ENCODE peak calls at places on chromosome 6, in nine cellular contexts. D is transverse colon, R is IMR-90, S is A549, A is adrenal gland, M is NB4, Y is endothelial cell of umbilical vein, N is right lobe of liver, Q is uterus. E is an unnamed sample.

GRCh38 chr6:25089442-25089841 is 153.7 kb upstream of the RIPOR2 start:
- DNase-seq in D (no peak), R (peak; percentile 11), S (no peak), A (no peak), M (peak; percentile 31), Y (peak; percentile 76), N (no peak), Q (no peak), E (no peak)

GRCh38 chr6:18441253-18441979 is 54.3 kb downstream of the RNF144B start:
- DNase-seq in D (no peak), R (no peak), S (no peak), A (no peak), M (no peak), Y (no peak), N (no peak), Q (no peak), E (no peak)

GRCh38 chr6:13423292-13423691 is 64.1 kb downstream of the GFOD1 start:
- DNase-seq in D (no peak), R (no peak), S (no peak), A (no peak), M (no peak), Y (no peak), N (no peak), Q (no peak), E (no peak)

GRCh38 chr6:7332090-7332745 is 19.2 kb upstream of the SSR1 start:
- DNase-seq in D (no peak), R (no peak), S (no peak), A (no peak), M (peak; percentile 36), Y (no peak), N (no peak), Q (no peak), E (no peak)

GRCh38 chr6:18684343-18684742 is 297.2 kb downstream of the RNF144B start:
- DNase-seq in D (no peak), R (no peak), S (no peak), A (no peak), M (no peak), Y (no peak), N (no peak), Q (no peak), E (no peak)

GRCh38 chr6:15841937-15842698 is 179.3 kb upstream of the DTNBP1 start:
- DNase-seq in D (no peak), R (no peak), S (no peak), A (no peak), M (no peak), Y (no peak), N (no peak), Q (peak; percentile 26), E (no peak)

GRCh38 chr6:43683708-43684455 is 3.7 kb downstream of the MRPS18A start:
- DNase-seq in D (no peak), R (no peak), S (no peak), A (no peak), M (peak; percentile 58), Y (no peak), N (no peak), Q (no peak), E (no peak)

GRCh38 chr6:138182939-138183791 is 21.4 kb downstream of the ARFGEF3 start:
- DNase-seq in D (peak; percentile 24), R (no peak), S (no peak), A (no peak), M (no peak), Y (no peak), N (no peak), Q (no peak), E (no peak)

GRCh38 chr6:126077810-126078791 is 91.8 kb downstream of the TRMT11 start:
- DNase-seq in D (peak; percentile 20), R (peak; percentile 51), S (no peak), A (no peak), M (no peak), Y (no peak), N (no peak), Q (peak; percentile 79), E (no peak)

GRCh38 chr6:29490552-29490951 is 2.8 kb upstream of the MAS1L start:
- DNase-seq in D (no peak), R (no peak), S (no peak), A (no peak), M (peak; percentile 92), Y (no peak), N (no peak), Q (no peak), E (no peak)

GRCh38 chr6:146856296-146856695 is 257.5 kb downstream of the ADGB start:
- DNase-seq in D (no peak), R (no peak), S (no peak), A (no peak), M (no peak), Y (no peak), N (no peak), Q (no peak), E (no peak)

GRCh38 chr6:129671442-129672344 is 38.3 kb downstream of the ARHGAP18 start:
- DNase-seq in D (peak; percentile 49), R (no peak), S (no peak), A (no peak), M (peak; percentile 92), Y (no peak), N (no peak), Q (no peak), E (no peak)
- TF ChIP-seq POLR2A in D (peak; percentile 30), R (no peak), S (no peak), A (no peak), M (no peak), Y (no peak), N (no peak), Q (no peak), E (no peak)

DNA sequence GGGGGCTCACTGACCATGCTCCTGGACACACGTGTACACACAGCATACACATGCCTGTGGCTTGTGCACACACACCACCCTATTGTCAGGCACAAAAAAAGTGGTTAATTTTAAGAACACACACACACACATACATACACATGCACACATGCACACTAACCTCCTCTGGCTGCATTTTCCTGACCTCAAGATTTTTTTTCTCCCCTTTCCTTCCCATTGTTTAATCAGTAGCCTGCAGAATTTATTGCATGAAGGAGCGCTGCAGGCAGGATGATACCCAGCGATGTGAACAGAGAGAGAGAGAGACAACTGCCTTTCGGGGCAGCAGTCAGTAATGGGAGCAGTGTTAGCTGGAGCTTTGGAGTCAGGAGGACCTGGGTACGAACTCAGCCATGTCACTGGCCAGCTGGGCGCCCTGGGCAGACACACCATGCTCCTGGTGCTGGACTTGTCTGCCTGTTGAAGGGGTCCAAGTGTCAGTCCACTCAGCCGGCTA is 990 bp upstream of the TRAF3IP2 start:
- DNase-seq in D (no peak), R (no peak), S (no peak), A (no peak), M (peak; percentile 18), Y (no peak), N (no peak), Q (no peak), E (no peak)
- TF ChIP-seq POLR2A in D (no peak), R (no peak), S (no peak), A (no peak), M (no peak), Y (no peak), N (no peak), Q (no peak), E (no peak)

DNA sequence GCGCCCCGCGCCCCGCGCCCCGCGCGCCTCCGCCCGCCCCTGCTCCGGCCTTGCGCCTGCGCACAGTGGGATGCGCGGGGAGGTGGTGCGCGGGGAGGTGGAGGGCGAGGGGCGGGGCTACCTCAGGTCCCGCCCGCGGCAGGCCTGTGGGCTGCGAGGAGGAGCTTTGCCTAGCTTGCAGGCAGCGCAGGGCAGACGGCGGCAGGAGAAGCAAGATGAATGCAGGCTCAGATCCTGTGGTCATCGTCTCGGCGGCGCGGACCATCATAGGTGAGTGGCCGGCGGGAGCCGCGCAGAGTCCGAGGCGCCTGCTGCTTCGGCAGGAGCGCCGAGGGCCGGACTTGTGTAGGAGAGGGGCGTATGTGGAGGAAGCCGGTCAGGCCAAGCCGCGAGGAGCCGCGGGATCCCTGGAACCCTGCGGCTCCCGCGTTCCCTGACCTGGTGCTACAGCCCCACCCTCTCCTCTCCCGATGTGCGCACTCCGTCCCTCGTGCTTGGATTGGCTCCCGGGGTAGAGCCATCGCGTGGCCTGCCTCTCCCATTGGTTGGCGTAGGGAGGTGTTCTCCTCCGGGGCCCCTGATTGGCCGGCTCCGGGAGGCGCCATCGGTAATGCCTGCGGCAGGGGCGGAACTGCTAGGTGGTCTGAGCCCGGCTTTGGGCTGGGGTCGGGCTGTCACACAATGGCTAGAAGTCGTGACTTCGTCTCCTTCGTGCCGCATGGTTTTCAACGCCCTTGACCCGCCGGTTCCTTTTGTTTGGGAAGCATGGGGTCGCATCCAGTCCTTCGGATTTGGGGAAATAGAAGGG is at the start of gene ACAT2:
- DNase-seq in D (peak; percentile 96), R (peak; percentile 92), S (peak; percentile 92), A (peak; percentile 97), M (peak; percentile 98), Y (peak; percentile 94), N (peak; percentile 97), Q (peak; percentile 94), E (peak; percentile 81)
- TF ChIP-seq POLR2A in D (peak; percentile 79), R (peak; percentile 39), S (peak; percentile 70), A (no peak), M (peak; percentile 76), Y (peak; percentile 72), N (peak; percentile 79), Q (peak; percentile 50), E (peak; percentile 74)

GRCh38 chr6:11380549-11380948 is 148.1 kb upstream of the NEDD9 start:
- DNase-seq in D (no peak), R (no peak), S (no peak), A (no peak), M (no peak), Y (no peak), N (no peak), Q (no peak), E (no peak)

GRCh38 chr6:11379805-11380204 is 147.3 kb upstream of the NEDD9 start:
- DNase-seq in D (no peak), R (no peak), S (no peak), A (no peak), M (no peak), Y (no peak), N (no peak), Q (no peak), E (no peak)

GRCh38 chr6:11380969-11381744 is 148.7 kb upstream of the NEDD9 start:
- DNase-seq in D (no peak), R (no peak), S (no peak), A (no peak), M (no peak), Y (no peak), N (no peak), Q (no peak), E (no peak)

GRCh38 chr6:11384531-11385309 is 152.3 kb upstream of the NEDD9 start:
- DNase-seq in D (no peak), R (peak; percentile 12), S (no peak), A (no peak), M (no peak), Y (no peak), N (no peak), Q (no peak), E (no peak)

DNA sequence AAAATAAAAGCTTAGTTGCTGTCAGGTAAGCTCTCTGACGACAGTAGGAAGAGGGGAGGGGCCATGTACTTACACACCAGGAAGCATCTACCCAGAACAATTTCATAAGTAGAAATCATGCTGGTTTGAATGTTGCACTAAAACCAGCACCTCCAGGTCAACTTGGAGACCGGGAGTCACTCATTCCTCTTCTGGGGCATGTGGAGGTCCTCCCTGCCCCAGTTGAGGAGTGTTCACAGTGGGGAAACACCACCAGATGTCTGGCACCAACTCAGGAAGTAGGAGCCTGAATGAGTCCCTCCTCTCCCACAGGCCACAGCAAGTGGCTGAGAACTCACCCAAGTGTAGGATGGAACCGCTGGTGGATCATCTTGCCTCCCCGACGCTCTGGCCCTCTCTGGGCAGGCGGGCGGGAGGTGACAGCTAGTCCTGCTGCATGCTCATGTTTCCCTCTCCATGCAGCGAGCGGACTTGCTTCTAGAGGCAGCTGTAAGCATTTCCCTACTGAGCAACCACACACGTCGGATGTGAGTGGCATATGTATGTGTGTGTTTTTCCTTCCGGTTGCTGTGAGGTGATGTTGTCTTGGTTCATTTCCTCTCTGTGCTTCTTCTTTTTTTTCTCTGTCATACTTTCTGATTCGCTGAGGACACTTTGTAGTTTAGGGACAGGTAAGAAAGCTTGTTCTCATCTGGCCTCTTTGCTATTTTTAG is 149.5 kb upstream of the NEDD9 start:
- DNase-seq in D (peak; percentile 62), R (no peak), S (no peak), A (no peak), M (peak; percentile 20), Y (no peak), N (no peak), Q (no peak), E (no peak)
- TF ChIP-seq POLR2A in D (peak; percentile 60), R (no peak), S (no peak), A (no peak), M (no peak), Y (no peak), N (peak; percentile 43), Q (no peak), E (no peak)

E was measured in H54.